ENCODE peak calls at places on chromosome 16, in four cellular contexts. G, O, I and F are unnamed samples.
A peak's percentile ranks its signal among the peaks of the same experiment; 100 is the strongest.

GRCh38 chr16:67101683-67102082 is 8.1 kb upstream of the PHAF1 start:
- DNase-seq in G (no peak), I (no peak), O (no peak), F (no peak)

GRCh38 chr16:89003831-89004208 is 26.8 kb upstream of the CBFA2T3 start:
- DNase-seq in I (no peak), G (no peak), O (no peak), F (peak; percentile 79)

GRCh38 chr16:48538746-48539484 is 71.1 kb downstream of the N4BP1 start:
- DNase-seq in G (no peak), O (no peak), I (no peak), F (no peak)

GRCh38 chr16:89873109-89873821 is at the start of gene TCF25:
- DNase-seq in I (peak; percentile 83), O (peak; percentile 83), G (peak; percentile 58), F (peak; percentile 67)

GRCh38 chr16:11586375-11586855 is 304 bp downstream of the LITAF start:
- DNase-seq in I (peak; percentile 20), G (no peak), O (no peak), F (no peak)

GRCh38 chr16:63130942-63131341 is 1094.7 kb upstream of the CDH8 start:
- DNase-seq in O (no peak), G (no peak), I (no peak), F (no peak)

GRCh38 chr16:65524997-65525396 is 403.1 kb upstream of the CDH11 start:
- DNase-seq in G (no peak), I (no peak), O (no peak), F (peak; percentile 45)

GRCh38 chr16:81511371-81511770 is 66.8 kb downstream of the CMIP start:
- DNase-seq in O (no peak), G (no peak), I (no peak), F (no peak)

GRCh38 chr16:3659200-3659599 is 4.7 kb downstream of the DNASE1 start:
- DNase-seq in I (no peak), O (no peak), G (no peak), F (no peak)

GRCh38 chr16:49179714-49180330 is 101.8 kb downstream of the CBLN1 start:
- DNase-seq in G (no peak), I (no peak), O (no peak), F (no peak)

GRCh38 chr16:54429029-54429428 is 142.4 kb upstream of the IRX3 start:
- DNase-seq in O (no peak), G (no peak), I (no peak), F (no peak)

GRCh38 chr16:72877374-72878028 is 170.4 kb downstream of the ZFHX3 start:
- DNase-seq in O (no peak), I (no peak), G (no peak), F (no peak)

GRCh38 chr16:89687092-89687940 is 827 bp downstream of the CDK10 start:
- DNase-seq in O (no peak), G (no peak), I (no peak), F (no peak)

GRCh38 chr16:23608194-23608593 is 12.1 kb upstream of the NDUFAB1 start:
- DNase-seq in O (no peak), I (no peak), G (no peak), F (no peak)

GRCh38 chr16:4081577-4082021 is 34.6 kb downstream of the ADCY9 start:
- DNase-seq in I (no peak), O (peak; percentile 3), G (no peak), F (no peak)

GRCh38 chr16:2154533-2155090 is 970 bp upstream of the TRAF7 start:
- DNase-seq in G (no peak), O (no peak), I (no peak), F (no peak)

GRCh38 chr16:89351645-89352044 is 134.1 kb downstream of the ZNF778 start:
- DNase-seq in I (no peak), G (no peak), O (no peak), F (no peak)

GRCh38 chr16:49054606-49055005 is 227.0 kb downstream of the CBLN1 start:
- DNase-seq in G (no peak), I (no peak), O (no peak), F (no peak)

GRCh38 chr16:69848635-69849545 is 86.8 kb downstream of the WWP2 start:
- DNase-seq in I (peak; percentile 86), O (no peak), G (no peak), F (no peak)

GRCh38 chr16:89473791-89474414 is 16.5 kb downstream of the ANKRD11 start:
- DNase-seq in I (no peak), G (no peak), O (no peak), F (no peak)

GRCh38 chr16:89918453-89919347 is at the start of gene MC1R:
- DNase-seq in G (peak; percentile 18), I (no peak), O (no peak), F (peak; percentile 64)

GRCh38 chr16:55045329-55046145 is 114.9 kb downstream of the IRX5 start:
- DNase-seq in O (no peak), G (no peak), I (no peak), F (no peak)

GRCh38 chr16:67667817-67668494 is 1.3 kb downstream of the C16orf86 start:
- DNase-seq in I (peak; percentile 82), G (peak; percentile 32), O (peak; percentile 74), F (peak; percentile 86)

GRCh38 chr16:85027968-85028637 is 508 bp downstream of the KIAA0513 start:
- DNase-seq in I (no peak), G (no peak), O (peak; percentile 16), F (no peak)

GRCh38 chr16:14409563-14409962 is 220.5 kb downstream of the PARN start:
- DNase-seq in I (no peak), G (no peak), O (no peak), F (no peak)

GRCh38 chr16:58548378-58548777 is 33.1 kb downstream of the SETD6 start:
- DNase-seq in I (no peak), G (no peak), O (no peak), F (no peak)

GRCh38 chr16:78936060-78936459 is 664.5 kb downstream of the MAF start:
- DNase-seq in O (no peak), I (no peak), G (no peak), F (no peak)

GRCh38 chr16:20905576-20905975 is 5.0 kb downstream of the LYRM1 start:
- DNase-seq in G (no peak), I (no peak), O (no peak), F (no peak)

GRCh38 chr16:10180042-10180770 is 2.0 kb downstream of the GRIN2A start:
- DNase-seq in O (no peak), G (no peak), I (no peak), F (no peak)

GRCh38 chr16:28321700-28322411 is 29.5 kb downstream of the SBK1 start:
- DNase-seq in G (no peak), O (no peak), I (no peak), F (no peak)

GRCh38 chr16:52191533-52192134 is 355.3 kb downstream of the TOX3 start:
- DNase-seq in G (peak; percentile 52), I (peak; percentile 23), O (peak; percentile 10), F (peak; percentile 46)

GRCh38 chr16:84086357-84086756 is 30.4 kb downstream of the MBTPS1 start:
- DNase-seq in I (peak; percentile 77), G (no peak), O (no peak), F (no peak)

GRCh38 chr16:1125471-1125870 is 27.4 kb upstream of the CACNA1H start:
- DNase-seq in G (no peak), O (no peak), I (no peak), F (no peak)

GRCh38 chr16:66934138-66934838 is at the start of gene CIAO2B:
- DNase-seq in O (peak; percentile 82), G (peak; percentile 56), I (peak; percentile 91), F (peak; percentile 81)

GRCh38 chr16:79810449-79811189 is 210.1 kb upstream of the MAF start:
- DNase-seq in I (no peak), O (no peak), G (no peak), F (no peak)

GRCh38 chr16:52203096-52203495 is 343.8 kb downstream of the TOX3 start:
- DNase-seq in I (no peak), G (no peak), O (no peak), F (no peak)

GRCh38 chr16:5042574-5043171 is 8.9 kb upstream of the NAGPA start:
- DNase-seq in G (no peak), O (no peak), I (no peak), F (no peak)

GRCh38 chr16:72901012-72901411 is 146.9 kb downstream of the ZFHX3 start:
- DNase-seq in G (no peak), O (no peak), I (no peak), F (no peak)

GRCh38 chr16:12341423-12341822 is 364.9 kb downstream of the SNX29 start:
- DNase-seq in I (no peak), O (no peak), G (no peak), F (no peak)

GRCh38 chr16:13767215-13767614 is 152.7 kb upstream of the ERCC4 start:
- DNase-seq in G (no peak), O (no peak), I (no peak), F (no peak)